ENCODE peak calls at places on chromosome X, in five cellular contexts. One of them, this sample, is unnamed.

GRCh38 chrX:42673411-42673810 is 104.6 kb downstream of the PPP1R2C start:
- DNase-seq in uterus: no peak
- DNase-seq in upper lobe of left lung: no peak
- DNase-seq in epithelial cell of esophagus: no peak
- DNase-seq in fibroblast of pulmonary artery: peak
- DNase-seq in this sample: peak

GRCh38 chrX:85922821-85923220 is 124.5 kb downstream of the CHM start:
- DNase-seq in uterus: peak
- DNase-seq in fibroblast of pulmonary artery: peak
- DNase-seq in epithelial cell of esophagus: peak
- DNase-seq in upper lobe of left lung: peak
- DNase-seq in this sample: peak

GRCh38 chrX:43969504-43970501 is 3.4 kb downstream of the NDP start:
- DNase-seq in epithelial cell of esophagus: peak
- DNase-seq in fibroblast of pulmonary artery: no peak
- DNase-seq in uterus: peak
- DNase-seq in upper lobe of left lung: no peak
- DNase-seq in this sample: peak

GRCh38 chrX:5823861-5824260 is 404.8 kb downstream of the NLGN4X start:
- DNase-seq in epithelial cell of esophagus: no peak
- DNase-seq in fibroblast of pulmonary artery: no peak
- DNase-seq in uterus: no peak
- DNase-seq in upper lobe of left lung: no peak
- DNase-seq in this sample: no peak

GRCh38 chrX:66013195-66013816 is 26.6 kb downstream of the VSIG4 start:
- DNase-seq in uterus: no peak
- DNase-seq in epithelial cell of esophagus: no peak
- DNase-seq in fibroblast of pulmonary artery: no peak
- DNase-seq in upper lobe of left lung: no peak
- DNase-seq in this sample: no peak

GRCh38 chrX:49292400-49293362 is 10.8 kb upstream of the GAGE10 start:
- DNase-seq in epithelial cell of esophagus: no peak
- DNase-seq in uterus: no peak
- DNase-seq in fibroblast of pulmonary artery: no peak
- DNase-seq in upper lobe of left lung: no peak
- DNase-seq in this sample: no peak

GRCh38 chrX:68937581-68937980 is 108.8 kb downstream of the EFNB1 start:
- DNase-seq in upper lobe of left lung: no peak
- DNase-seq in epithelial cell of esophagus: no peak
- DNase-seq in uterus: no peak
- DNase-seq in fibroblast of pulmonary artery: no peak
- DNase-seq in this sample: no peak

GRCh38 chrX:96987228-96987627 is 103.5 kb downstream of the RPA4 start:
- DNase-seq in uterus: no peak
- DNase-seq in upper lobe of left lung: no peak
- DNase-seq in fibroblast of pulmonary artery: peak
- DNase-seq in epithelial cell of esophagus: peak
- DNase-seq in this sample: peak

GRCh38 chrX:40996886-40997530 is 88.2 kb upstream of the USP9X start:
- DNase-seq in fibroblast of pulmonary artery: peak
- DNase-seq in epithelial cell of esophagus: peak
- DNase-seq in upper lobe of left lung: peak
- DNase-seq in uterus: no peak
- DNase-seq in this sample: peak

GRCh38 chrX:153670748-153671588 is 2.6 kb downstream of the PNCK start:
- DNase-seq in uterus: no peak
- DNase-seq in upper lobe of left lung: no peak
- DNase-seq in fibroblast of pulmonary artery: no peak
- DNase-seq in epithelial cell of esophagus: no peak
- DNase-seq in this sample: no peak

GRCh38 chrX:101219116-101219839 is at the start of gene DRP2:
- DNase-seq in fibroblast of pulmonary artery: peak
- DNase-seq in uterus: no peak
- DNase-seq in epithelial cell of esophagus: peak
- DNase-seq in upper lobe of left lung: no peak
- DNase-seq in this sample: no peak

GRCh38 chrX:19392078-19392477 is 48.4 kb downstream of the PDHA1 start:
- DNase-seq in uterus: no peak
- DNase-seq in epithelial cell of esophagus: no peak
- DNase-seq in upper lobe of left lung: no peak
- DNase-seq in fibroblast of pulmonary artery: no peak
- DNase-seq in this sample: no peak

GRCh38 chrX:3262906-3263305 is 83.5 kb downstream of the MXRA5 start:
- DNase-seq in uterus: no peak
- DNase-seq in fibroblast of pulmonary artery: peak
- DNase-seq in epithelial cell of esophagus: peak
- DNase-seq in upper lobe of left lung: no peak
- DNase-seq in this sample: peak

GRCh38 chrX:119455264-119455663 is 13.0 kb upstream of the SLC25A5 start:
- DNase-seq in fibroblast of pulmonary artery: peak
- DNase-seq in upper lobe of left lung: no peak
- DNase-seq in uterus: no peak
- DNase-seq in epithelial cell of esophagus: peak
- DNase-seq in this sample: peak
- TF ChIP-seq CTCF in fibroblast of pulmonary artery: no peak
- TF ChIP-seq CTCF in upper lobe of left lung: no peak
- TF ChIP-seq CTCF in uterus: no peak
- TF ChIP-seq CTCF in epithelial cell of esophagus: no peak
- TF ChIP-seq CTCF in this sample: no peak

GRCh38 chrX:47561653-47562151 is 697 bp downstream of the ARAF start:
- DNase-seq in fibroblast of pulmonary artery: no peak
- DNase-seq in upper lobe of left lung: no peak
- DNase-seq in epithelial cell of esophagus: no peak
- DNase-seq in uterus: no peak
- DNase-seq in this sample: no peak

GRCh38 chrX:47560831-47561652 is at the start of gene ARAF:
- DNase-seq in upper lobe of left lung: peak
- DNase-seq in uterus: peak
- DNase-seq in fibroblast of pulmonary artery: peak
- DNase-seq in epithelial cell of esophagus: peak
- DNase-seq in this sample: peak

GRCh38 chrX:47558436-47558835 is 2.6 kb upstream of the ARAF start:
- DNase-seq in uterus: no peak
- DNase-seq in fibroblast of pulmonary artery: no peak
- DNase-seq in upper lobe of left lung: no peak
- DNase-seq in epithelial cell of esophagus: no peak
- DNase-seq in this sample: no peak

GRCh38 chrX:47560179-47560830 is 700 bp upstream of the ARAF start:
- DNase-seq in fibroblast of pulmonary artery: no peak
- DNase-seq in upper lobe of left lung: no peak
- DNase-seq in epithelial cell of esophagus: no peak
- DNase-seq in uterus: no peak
- DNase-seq in this sample: peak

GRCh38 chrX:47556045-47556623 is 4.9 kb upstream of the ARAF start:
- DNase-seq in fibroblast of pulmonary artery: peak
- DNase-seq in uterus: peak
- DNase-seq in upper lobe of left lung: peak
- DNase-seq in epithelial cell of esophagus: peak
- DNase-seq in this sample: peak
- H3K4me3 ChIP-seq in fibroblast of pulmonary artery: peak
- H3K4me3 ChIP-seq in uterus: peak
- H3K4me3 ChIP-seq in upper lobe of left lung: peak
- H3K4me3 ChIP-seq in epithelial cell of esophagus: peak
- H3K4me3 ChIP-seq in this sample: peak

GRCh38 chrX:51804741-51805140 is 61.5 kb downstream of the GSPT2 start:
- DNase-seq in upper lobe of left lung: no peak
- DNase-seq in uterus: no peak
- DNase-seq in epithelial cell of esophagus: no peak
- DNase-seq in fibroblast of pulmonary artery: no peak
- DNase-seq in this sample: no peak

GRCh38 chrX:51803833-51804232 is 60.6 kb downstream of the GSPT2 start:
- DNase-seq in fibroblast of pulmonary artery: peak
- DNase-seq in upper lobe of left lung: no peak
- DNase-seq in epithelial cell of esophagus: peak
- DNase-seq in uterus: no peak
- DNase-seq in this sample: peak

GRCh38 chrX:51798701-51799100 is 55.5 kb downstream of the GSPT2 start:
- DNase-seq in epithelial cell of esophagus: no peak
- DNase-seq in upper lobe of left lung: no peak
- DNase-seq in uterus: no peak
- DNase-seq in fibroblast of pulmonary artery: no peak
- DNase-seq in this sample: no peak

GRCh38 chrX:51802917-51803688 is 59.9 kb downstream of the GSPT2 start:
- DNase-seq in fibroblast of pulmonary artery: peak
- DNase-seq in epithelial cell of esophagus: peak
- DNase-seq in uterus: peak
- DNase-seq in upper lobe of left lung: peak
- DNase-seq in this sample: peak
- TF ChIP-seq CTCF in fibroblast of pulmonary artery: peak
- TF ChIP-seq CTCF in epithelial cell of esophagus: no peak
- TF ChIP-seq CTCF in uterus: no peak
- TF ChIP-seq CTCF in upper lobe of left lung: no peak
- TF ChIP-seq CTCF in this sample: peak

GRCh38 chrX:12210921-12211320 is 72.6 kb downstream of the FRMPD4 start:
- DNase-seq in uterus: no peak
- DNase-seq in fibroblast of pulmonary artery: peak
- DNase-seq in epithelial cell of esophagus: peak
- DNase-seq in upper lobe of left lung: no peak
- DNase-seq in this sample: peak
- H3K4me3 ChIP-seq in uterus: no peak
- H3K4me3 ChIP-seq in fibroblast of pulmonary artery: no peak
- H3K4me3 ChIP-seq in epithelial cell of esophagus: no peak
- H3K4me3 ChIP-seq in upper lobe of left lung: no peak
- H3K4me3 ChIP-seq in this sample: no peak

GRCh38 chrX:148376342-148376741 is 124.1 kb upstream of the AFF2 start:
- DNase-seq in epithelial cell of esophagus: no peak
- DNase-seq in uterus: no peak
- DNase-seq in upper lobe of left lung: no peak
- DNase-seq in fibroblast of pulmonary artery: no peak
- DNase-seq in this sample: no peak
- TF ChIP-seq CTCF in epithelial cell of esophagus: no peak
- TF ChIP-seq CTCF in uterus: no peak
- TF ChIP-seq CTCF in upper lobe of left lung: no peak
- TF ChIP-seq CTCF in fibroblast of pulmonary artery: no peak
- TF ChIP-seq CTCF in this sample: no peak

DNA sequence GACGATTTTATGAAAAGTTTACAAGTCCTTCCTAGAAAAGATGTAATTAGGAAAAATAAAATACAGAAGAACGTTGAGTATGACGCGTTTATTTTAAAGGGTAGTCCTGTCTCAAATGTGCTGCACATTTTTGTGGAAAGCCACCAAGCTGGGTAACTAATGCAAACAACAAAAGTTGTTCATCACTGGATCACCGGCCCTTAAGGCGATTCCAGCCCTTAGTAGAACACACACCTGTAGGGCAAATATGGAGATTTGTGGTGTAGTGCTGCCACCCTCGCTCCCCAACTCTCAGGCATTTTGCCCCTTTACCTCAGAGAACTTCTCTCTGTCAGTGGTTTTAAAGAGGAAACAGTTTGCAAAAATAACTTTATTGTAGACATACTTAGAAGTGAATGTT is 1.9 kb downstream of the TBL1X start:
- DNase-seq in upper lobe of left lung: no peak
- DNase-seq in epithelial cell of esophagus: no peak
- DNase-seq in fibroblast of pulmonary artery: no peak
- DNase-seq in uterus: no peak
- DNase-seq in this sample: no peak
- H3K4me3 ChIP-seq in upper lobe of left lung: no peak
- H3K4me3 ChIP-seq in epithelial cell of esophagus: peak
- H3K4me3 ChIP-seq in fibroblast of pulmonary artery: peak
- H3K4me3 ChIP-seq in uterus: peak
- H3K4me3 ChIP-seq in this sample: peak